ENCODE peak calls at places on chromosomes 12 and 14, in nine cellular contexts. P, F, W, U, Y, Z, K, I and V are unnamed samples.

GRCh38 chr12:122079038-122079531 is 529 bp downstream of the MLXIP start:
- DNase-seq in U (peak), I (peak), F (no peak), Y (no peak), K (peak), W (peak), Z (no peak), P (no peak), V (no peak)

GRCh38 chr14:105173901-105174894 is 5.6 kb upstream of the JAG2 start:
- DNase-seq in Z (no peak), P (no peak), I (no peak), U (no peak), K (no peak), W (no peak), F (no peak), Y (peak), V (no peak)

GRCh38 chr12:67269632-67270578 is 747 bp downstream of the CAND1 start:
- DNase-seq in F (peak), I (peak), W (peak), K (peak), U (peak), Z (peak), P (peak), Y (peak), V (peak)

GRCh38 chr12:55935742-55936151 is 4.8 kb downstream of the DGKA start:
- DNase-seq in W (no peak), P (no peak), K (peak), Z (no peak), Y (no peak), F (no peak), I (no peak), U (no peak), V (no peak)

GRCh38 chr12:132494294-132495164 is 4.6 kb downstream of the FBRSL1 start:
- DNase-seq in U (no peak), W (no peak), K (no peak), P (no peak), Y (no peak), I (no peak), Z (no peak), F (no peak), V (no peak)

GRCh38 chr14:104586832-104587620 is 7.5 kb downstream of the C14orf180 start:
- DNase-seq in U (no peak), I (no peak), K (peak), P (peak), W (no peak), Y (no peak), Z (no peak), F (peak), V (no peak)

GRCh38 chr12:27077586-27077985 is 4.8 kb downstream of the C12orf71 start:
- DNase-seq in P (no peak), K (no peak), Y (no peak), Z (no peak), W (no peak), F (no peak), I (no peak), U (no peak), V (no peak)

GRCh38 chr14:48580692-48581091 is 905.3 kb upstream of the MDGA2 start:
- DNase-seq in P (no peak), Y (no peak), Z (no peak), F (no peak), I (no peak), U (no peak), W (no peak), K (no peak), V (no peak)

GRCh38 chr12:95646781-95647184 is 95.5 kb upstream of the USP44 start:
- DNase-seq in F (no peak), P (peak), W (no peak), Y (no peak), U (no peak), I (no peak), K (no peak), Z (peak), V (no peak)

GRCh38 chr14:98819132-98819866 is 452.7 kb downstream of the BCL11B start:
- DNase-seq in W (no peak), U (no peak), I (peak), P (no peak), F (no peak), Y (no peak), Z (no peak), K (no peak), V (no peak)